ENCODE peak calls at places on chromosomes 2 and 18, in four cellular contexts. K is GDM1, E is left lobe of liver, Z is HTR-8/SVneo. O is an unnamed sample.

GRCh38 chr18:9431296-9431695 is 44.0 kb upstream of the RALBP1 start:
- DNase-seq in Z (no peak), K (no peak), E (no peak), O (no peak)

GRCh38 chr2:218161639-218162038 is 5.1 kb downstream of the CXCR1 start:
- DNase-seq in Z (no peak), E (no peak), K (no peak), O (no peak)

GRCh38 chr18:59084286-59084779 is 55.4 kb upstream of the SEC11C start:
- DNase-seq in Z (peak; percentile 78), K (no peak), E (peak; percentile 67), O (peak; percentile 85)

GRCh38 chr2:241194811-241195210 is 6.3 kb downstream of the ANO7 start:
- DNase-seq in K (no peak), Z (no peak), E (no peak), O (no peak)

GRCh38 chr2:192535956-192536685 is 341.4 kb upstream of the TMEFF2 start:
- DNase-seq in E (no peak), Z (no peak), K (no peak), O (no peak)

GRCh38 chr2:152450176-152450575 is 115.2 kb downstream of the FMNL2 start:
- DNase-seq in E (no peak), Z (no peak), K (no peak), O (peak; percentile 70)

GRCh38 chr2:33408109-33408508 is 68.3 kb upstream of the RASGRP3 start:
- DNase-seq in E (no peak), K (no peak), Z (no peak), O (no peak)

GRCh38 chr2:84481702-84482101 is 22.6 kb upstream of the SUCLG1 start:
- DNase-seq in Z (no peak), E (no peak), K (no peak), O (no peak)

GRCh38 chr2:201149064-201149820 is 33.3 kb downstream of the CFLAR start:
- DNase-seq in Z (peak; percentile 45), K (no peak), E (no peak), O (no peak)

GRCh38 chr2:39150890-39151497 is 30.1 kb upstream of the SOS1 start:
- DNase-seq in E (no peak), K (no peak), Z (no peak), O (no peak)

GRCh38 chr2:160033732-160034392 is 28.6 kb downstream of the PLA2R1 start:
- DNase-seq in Z (no peak), E (no peak), K (no peak), O (no peak)

GRCh38 chr2:157439792-157440186 is 4.1 kb downstream of the CYTIP start:
- DNase-seq in K (no peak), E (no peak), Z (no peak), O (no peak)

GRCh38 chr2:227147023-227147422 is 17.0 kb downstream of the COL4A4 start:
- DNase-seq in K (no peak), E (no peak), Z (no peak), O (no peak)

GRCh38 chr2:98444436-98445166 is at the start of gene INPP4A:
- DNase-seq in E (peak; percentile 87), K (peak; percentile 68), Z (peak; percentile 95), O (peak; percentile 84)

GRCh38 chr2:10517351-10518043 is 69.4 kb upstream of the ODC1 start:
- DNase-seq in E (no peak), Z (no peak), K (no peak), O (no peak)

GRCh38 chr2:18799397-18799796 is 210.0 kb upstream of the NT5C1B start:
- DNase-seq in Z (no peak), K (no peak), E (no peak), O (no peak)

GRCh38 chr2:62287895-62288589 is 92.1 kb downstream of the B3GNT2 start:
- DNase-seq in E (no peak), K (peak; percentile 54), Z (peak; percentile 78), O (peak; percentile 59)

GRCh38 chr2:237907144-237907543 is 47.7 kb downstream of the RAMP1 start:
- DNase-seq in E (no peak), Z (no peak), K (no peak), O (no peak)

GRCh38 chr2:8119782-8120551 is 561.9 kb upstream of the ID2 start:
- DNase-seq in Z (no peak), E (peak; percentile 73), K (no peak), O (no peak)

GRCh38 chr2:217061916-217062315 is 202.1 kb upstream of the TNP1 start:
- DNase-seq in Z (no peak), K (no peak), E (no peak), O (no peak)

GRCh38 chr2:27075219-27075871 is 3.1 kb upstream of the EMILIN1 start:
- DNase-seq in K (peak; percentile 60), E (no peak), Z (no peak), O (peak; percentile 26)

GRCh38 chr2:152369176-152369860 is 34.3 kb downstream of the FMNL2 start:
- DNase-seq in K (no peak), E (no peak), Z (peak; percentile 32), O (no peak)

O was measured in thyroid gland.